ENCODE peak calls at places on chromosome 5, in four cellular contexts. H is gastrocnemius medialis, J is brain microvascular endothelial cell, V is GM23338. M is an unnamed sample.
A peak's percentile ranks its signal among the peaks of the same experiment; 100 is the strongest.

GRCh38 chr5:164540174-164540573 is 1034.8 kb downstream of the MAT2B start:
- DNase-seq in H (no peak), J (no peak), V (no peak), M (no peak)

GRCh38 chr5:148482697-148483462 is 99.1 kb downstream of the FBXO38 start:
- DNase-seq in J (peak; percentile 25), V (peak; percentile 87), H (no peak), M (peak; percentile 7)

GRCh38 chr5:77751328-77752023 is 24.7 kb downstream of the TBCA start:
- DNase-seq in V (peak; percentile 44), J (no peak), H (no peak), M (no peak)

GRCh38 chr5:150801117-150801927 is 22.8 kb downstream of the SMIM3 start:
- DNase-seq in H (no peak), V (peak; percentile 86), J (no peak), M (peak; percentile 75)

GRCh38 chr5:132476853-132477729 is 13.5 kb downstream of the IRF1 start:
- DNase-seq in V (peak; percentile 37), H (no peak), J (no peak), M (no peak)

GRCh38 chr5:130643321-130643720 is 521.7 kb downstream of the HINT1 start:
- DNase-seq in J (no peak), H (no peak), V (no peak), M (no peak)

GRCh38 chr5:87120518-87121314 is 147.0 kb upstream of the RASA1 start:
- DNase-seq in V (no peak), H (no peak), J (peak; percentile 93), M (peak; percentile 100)

GRCh38 chr5:172939045-172939444 is 20.2 kb upstream of the RPL26L1 start:
- DNase-seq in J (no peak), H (no peak), V (peak; percentile 82), M (no peak)

GRCh38 chr5:39121315-39121714 is 47.1 kb upstream of the RICTOR start:
- DNase-seq in V (no peak), H (no peak), J (no peak), M (no peak)
- H3K36me3 ChIP-seq in V (no peaks in the 10 kb centered on the region), H (no peaks in the 10 kb centered on the region), J (no peaks in the 10 kb centered on the region), M (no peaks in the 10 kb centered on the region)

DNA sequence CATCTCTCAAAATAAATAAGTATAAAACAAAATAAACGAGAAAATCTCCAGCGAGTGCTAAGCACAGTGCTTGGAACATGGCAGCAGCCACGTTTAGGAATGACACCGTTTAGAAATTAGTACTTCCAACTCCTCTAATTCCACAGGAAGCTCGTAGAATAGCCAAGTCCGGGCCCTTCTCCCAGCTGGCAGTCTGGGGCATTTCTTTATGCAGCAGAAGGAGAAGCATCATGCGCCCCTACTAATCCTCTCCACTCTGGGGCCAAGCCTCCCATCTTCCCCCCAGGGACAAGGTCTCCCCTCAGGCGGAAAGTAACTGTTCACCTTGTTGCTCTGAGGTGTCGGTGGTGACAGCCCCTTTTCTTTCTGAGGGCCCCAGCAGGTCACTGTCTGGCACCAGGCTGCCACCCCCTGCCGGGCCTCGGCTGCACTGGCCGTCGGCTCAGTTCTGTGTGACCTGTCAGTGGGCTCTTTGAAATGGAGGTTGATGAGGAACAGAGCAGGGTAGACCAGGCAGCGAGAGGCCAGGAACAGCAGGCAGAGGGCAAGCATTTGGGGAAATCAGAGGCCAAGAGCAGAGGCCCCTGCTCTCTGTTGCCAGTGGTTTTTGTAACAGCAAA is 113.5 kb upstream of the WWC1 start:
- DNase-seq in H (no peak), V (peak; percentile 27), J (no peak), M (no peak)
- TF ChIP-seq CTCF in H (no peak), V (no peak), J (no peak), M (no peak)

GRCh38 chr5:16500024-16500423 is 34.4 kb upstream of the ZNF622 start:
- DNase-seq in H (no peak), V (no peak), J (no peak), M (no peak)
- H3K4me3 ChIP-seq in H (no peak overlapping the region), V (no peak overlapping the region), J (no peak overlapping the region), M (no peak overlapping the region)

GRCh38 chr5:169716287-169716686 is 79.2 kb downstream of the DOCK2 start:
- DNase-seq in H (no peak), V (no peak), J (peak; percentile 44), M (peak; percentile 81)

GRCh38 chr5:169717298-169717697 is 80.2 kb downstream of the DOCK2 start:
- DNase-seq in H (no peak), J (no peak), V (no peak), M (peak; percentile 95)

GRCh38 chr5:169721771-169722170 is 84.7 kb downstream of the DOCK2 start:
- DNase-seq in H (no peak), J (no peak), V (no peak), M (no peak)

GRCh38 chr5:169723103-169723831 is 86.2 kb downstream of the DOCK2 start:
- DNase-seq in J (no peak), H (no peak), V (no peak), M (no peak)

GRCh38 chr5:169719360-169720314 is 82.6 kb downstream of the DOCK2 start:
- DNase-seq in J (no peak), H (no peak), V (no peak), M (no peak)
- H3K36me3 ChIP-seq in J (no peaks in the 10 kb centered on the region), H (no peaks in the 10 kb centered on the region), V (no peaks in the 10 kb centered on the region), M (no peaks in the 10 kb centered on the region)

GRCh38 chr5:157026789-157027424 is 32.0 kb downstream of the HAVCR1 start:
- DNase-seq in J (no peak), V (peak; percentile 87), H (no peak), M (peak; percentile 17)
- TF ChIP-seq CTCF in J (peak; percentile 46), V (peak; percentile 95), H (no peak), M (peak; percentile 36)

GRCh38 chr5:57177479-57178156 is 3.8 kb downstream of the GPBP1 start:
- DNase-seq in J (no peak), H (no peak), V (no peak), M (no peak)

GRCh38 chr5:57174850-57175525 is 1.1 kb downstream of the GPBP1 start:
- DNase-seq in J (no peak), H (no peak), V (no peak), M (no peak)

GRCh38 chr5:57176350-57176857 is 2.5 kb downstream of the GPBP1 start:
- DNase-seq in H (no peak), V (no peak), J (no peak), M (peak; percentile 60)

GRCh38 chr5:57174128-57174849 is 430 bp downstream of the GPBP1 start:
- DNase-seq in H (no peak), V (peak; percentile 62), J (no peak), M (no peak)

GRCh38 chr5:57175586-57175985 is 1.7 kb downstream of the GPBP1 start:
- DNase-seq in J (no peak), H (no peak), V (peak; percentile 50), M (no peak)
- H3K4me3 ChIP-seq in J (peak overlapping the region; percentile 97), H (peak overlapping the region; percentile 99), V (peak overlapping the region; percentile 93), M (peak overlapping the region; percentile 99)

GRCh38 chr5:139403418-139403786 is 487 bp downstream of the SPATA24 start:
- DNase-seq in V (no peak), H (no peak), J (no peak), M (no peak)
- H3K36me3 ChIP-seq in V (no peaks in the 10 kb centered on the region), H (no peaks in the 10 kb centered on the region), J (no peaks in the 10 kb centered on the region), M (no peaks in the 10 kb centered on the region)

GRCh38 chr5:27125856-27126255 is 87.5 kb upstream of the CDH9 start:
- DNase-seq in V (no peak), H (no peak), J (peak; percentile 75), M (no peak)

GRCh38 chr5:27130587-27130986 is 92.2 kb upstream of the CDH9 start:
- DNase-seq in V (no peak), J (no peak), H (no peak), M (no peak)

GRCh38 chr5:27129926-27130325 is 91.5 kb upstream of the CDH9 start:
- DNase-seq in V (no peak), J (no peak), H (no peak), M (no peak)

GRCh38 chr5:27124590-27124989 is 86.2 kb upstream of the CDH9 start:
- DNase-seq in V (peak; percentile 69), J (peak; percentile 54), H (no peak), M (peak; percentile 10)
- TF ChIP-seq CTCF in V (peak; percentile 50), J (peak; percentile 72), H (no peak), M (peak; percentile 40)

M was measured in bronchial epithelial cell.